ENCODE peak calls at places on chromosomes 6 and 20, in seven cellular contexts. U, X, M, Y, E, G and D are unnamed samples. For H3K36me3 and H3K4me1, the result is how much of the 10 kb centered on the place peaks cover.

GRCh38 chr20:3239026-3239866 is at the start of gene SLC4A11:
- DNase-seq in U (peak), X (peak), M (peak), Y (no peak), E (peak), G (no peak), D (peak)

GRCh38 chr6:111743859-111744692 is 129.2 kb downstream of the FYN start:
- DNase-seq in U (no peak), X (no peak), M (no peak), Y (peak), E (no peak), G (no peak), D (no peak)

GRCh38 chr20:32050851-32051556 is 1.0 kb upstream of the HCK start:
- DNase-seq in U (no peak), X (peak), M (no peak), Y (no peak), E (no peak), G (no peak), D (no peak)

GRCh38 chr6:36852481-36853147 is 13.4 kb upstream of the CPNE5 start:
- DNase-seq in U (no peak), X (no peak), M (no peak), Y (no peak), E (no peak), G (no peak), D (no peak)

GRCh38 chr6:163180874-163181541 is 233.5 kb upstream of the QKI start:
- DNase-seq in U (peak), X (peak), M (peak), Y (peak), E (no peak), G (no peak), D (peak)

GRCh38 chr6:6694825-6695710 is 106.5 kb downstream of the LY86 start:
- DNase-seq in U (no peak), X (peak), M (peak), Y (peak), E (no peak), G (no peak), D (no peak)

GRCh38 chr6:80143312-80143960 is 37.0 kb downstream of the BCKDHB start:
- DNase-seq in U (no peak), X (peak), M (no peak), Y (peak), E (no peak), G (no peak), D (peak)

GRCh38 chr6:115601509-115601908 is 459.2 kb downstream of the FRK start:
- DNase-seq in U (no peak), X (no peak), M (no peak), Y (no peak), E (no peak), G (no peak), D (no peak)

GRCh38 chr6:84422380-84422968 is 195.0 kb upstream of the CEP162 start:
- DNase-seq in U (no peak), X (no peak), M (peak), Y (peak), E (no peak), G (no peak), D (peak)

GRCh38 chr20:47244451-47244850 is 112.0 kb downstream of the ZMYND8 start:
- DNase-seq in U (no peak), X (no peak), M (no peak), Y (no peak), E (no peak), G (no peak), D (no peak)

GRCh38 chr20:47247972-47248371 is 108.5 kb downstream of the ZMYND8 start:
- DNase-seq in U (no peak), X (no peak), M (no peak), Y (no peak), E (no peak), G (no peak), D (no peak)

GRCh38 chr20:47248448-47248966 is 108.0 kb downstream of the ZMYND8 start:
- DNase-seq in U (no peak), X (no peak), M (no peak), Y (no peak), E (no peak), G (no peak), D (no peak)

GRCh38 chr20:47243906-47244305 is 112.6 kb downstream of the ZMYND8 start:
- DNase-seq in U (no peak), X (no peak), M (no peak), Y (no peak), E (no peak), G (no peak), D (no peak)

GRCh38 chr20:47246061-47246460 is 110.4 kb downstream of the ZMYND8 start:
- DNase-seq in U (no peak), X (no peak), M (no peak), Y (no peak), E (no peak), G (no peak), D (no peak)
- H3K36me3 ChIP-seq in U (half or more), X (half or more), M (half or more), Y (under half), E (half or more), G (under half), D (under half)

GRCh38 chr20:50141018-50141675 is 12.4 kb downstream of the PEDS1 start:
- DNase-seq in U (no peak), X (no peak), M (no peak), Y (no peak), E (no peak), G (no peak), D (no peak)

GRCh38 chr20:50136822-50137599 is 16.5 kb downstream of the PEDS1 start:
- DNase-seq in U (no peak), X (no peak), M (no peak), Y (no peak), E (no peak), G (no peak), D (no peak)

GRCh38 chr20:50138120-50138478 is 15.4 kb downstream of the PEDS1 start:
- DNase-seq in U (no peak), X (no peak), M (no peak), Y (no peak), E (no peak), G (no peak), D (no peak)

GRCh38 chr20:50140339-50140859 is 13.1 kb downstream of the PEDS1 start:
- DNase-seq in U (no peak), X (no peak), M (no peak), Y (no peak), E (no peak), G (no peak), D (no peak)

DNA sequence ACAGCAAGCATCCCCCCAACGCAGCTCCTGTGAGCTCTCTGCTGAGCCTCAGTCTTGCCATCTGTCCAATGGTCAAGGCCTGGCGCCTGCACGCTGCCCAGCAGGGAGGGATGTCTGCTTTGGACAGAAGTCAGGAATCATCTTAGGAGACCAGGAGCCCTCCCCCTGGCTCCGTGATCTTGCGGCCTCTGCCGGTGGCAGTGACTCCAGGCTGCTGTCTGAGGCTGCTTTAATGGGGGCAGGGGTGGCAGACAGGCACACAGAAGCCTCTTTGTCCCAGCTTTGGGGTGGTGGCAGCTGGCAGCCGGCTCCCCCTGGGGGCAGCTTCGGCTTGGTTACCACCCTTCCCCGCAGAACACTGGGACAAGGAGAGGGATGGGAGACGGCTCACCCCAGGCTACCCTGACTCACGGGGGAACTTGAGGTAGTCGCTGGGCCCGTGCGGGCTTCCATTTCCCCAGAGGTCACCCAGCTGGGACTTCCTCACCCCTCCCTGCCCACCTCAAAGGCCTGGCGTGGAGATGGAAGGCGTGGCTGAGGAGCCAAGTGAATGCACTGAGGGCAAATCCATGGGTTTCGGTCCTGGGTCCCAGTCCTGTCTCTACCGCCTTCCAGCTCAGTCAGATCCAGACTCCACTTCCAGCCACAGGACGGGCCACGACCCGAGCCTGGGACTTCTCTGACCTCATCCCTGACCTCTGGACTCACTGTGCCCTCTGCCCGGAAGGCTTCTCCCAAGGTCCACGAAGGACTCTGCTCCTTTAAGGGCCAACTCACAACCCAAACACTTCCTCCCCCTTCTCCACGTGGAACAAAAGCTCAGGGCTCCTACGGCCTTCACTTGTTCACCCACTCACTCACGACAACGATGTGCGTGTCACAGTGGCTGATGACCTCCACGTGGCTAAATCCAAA is 14.8 kb downstream of the PEDS1 start:
- DNase-seq in U (no peak), X (peak), M (no peak), Y (no peak), E (no peak), G (no peak), D (no peak)
- H3K4me1 ChIP-seq in U (under half), X (under half), M (under half), Y (under half), E (under half), G (under half), D (under half)

GRCh38 chr6:17677602-17678001 is 29.1 kb downstream of the NUP153 start:
- DNase-seq in U (no peak), X (no peak), M (no peak), Y (no peak), E (no peak), G (no peak), D (no peak)

GRCh38 chr6:17684134-17684533 is 22.6 kb downstream of the NUP153 start:
- DNase-seq in U (no peak), X (no peak), M (no peak), Y (no peak), E (no peak), G (no peak), D (no peak)

GRCh38 chr6:17679726-17680125 is 27.0 kb downstream of the NUP153 start:
- DNase-seq in U (no peak), X (no peak), M (no peak), Y (no peak), E (no peak), G (no peak), D (no peak)
- H3K36me3 ChIP-seq in U (under half), X (under half), M (under half), Y (under half), E (under half), G (under half), D (under half)

DNA sequence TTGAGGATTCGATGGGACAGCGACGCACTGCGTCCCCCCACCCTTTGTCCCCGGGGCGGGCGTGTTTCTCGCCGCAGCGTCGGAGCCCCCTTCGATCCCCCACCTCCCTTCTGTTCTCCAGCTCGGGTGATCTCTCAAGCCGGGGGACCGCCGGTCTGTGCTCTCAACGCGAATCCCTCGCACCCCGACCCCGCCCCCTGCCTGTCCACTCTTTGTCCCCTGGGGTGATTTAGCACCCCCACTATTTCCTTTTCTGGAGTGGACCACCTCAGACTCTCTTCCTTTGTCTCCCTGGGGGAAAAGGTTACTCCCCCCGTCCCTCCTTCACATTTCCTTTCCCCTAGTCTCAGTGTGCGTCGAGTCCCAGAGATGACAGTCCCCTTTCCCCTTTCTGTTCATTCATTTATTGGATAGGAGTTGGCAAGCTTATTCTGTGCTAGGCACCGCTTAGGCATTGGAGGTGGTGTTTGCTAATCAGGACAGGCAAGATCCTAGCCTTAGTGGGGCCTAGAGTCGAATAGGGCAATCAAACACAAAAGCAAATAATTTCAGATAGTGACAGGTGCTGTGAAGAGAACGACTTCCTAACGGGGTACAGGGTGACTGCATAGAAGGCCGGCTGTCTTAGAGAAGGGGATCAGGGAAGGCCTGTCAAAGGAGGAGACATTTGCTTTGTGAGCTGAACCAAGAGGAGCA is 671 bp downstream of the PTPN1 start:
- DNase-seq in U (peak), X (peak), M (no peak), Y (no peak), E (no peak), G (no peak), D (no peak)
- H3K4me1 ChIP-seq in U (half or more), X (under half), M (under half), Y (under half), E (half or more), G (under half), D (under half)